ENCODE peak calls at places on chromosomes 2 and 18, in five cellular contexts. C is astrocyte, U is GM06990, O is PC-9, Z is NB4. W is an unnamed sample.

GRCh38 chr2:171688129-171688465 is 828 bp downstream of the DYNC1I2 start:
- DNase-seq in C (peak), O (no peak), Z (no peak), U (no peak), W (peak)

GRCh38 chr18:39799010-39799409 is 2156.0 kb upstream of the PIK3C3 start:
- DNase-seq in U (no peak), C (no peak), Z (no peak), O (no peak), W (peak)

GRCh38 chr2:129006901-129007300 is 688.2 kb upstream of the HS6ST1 start:
- DNase-seq in Z (no peak), U (no peak), C (no peak), O (no peak), W (no peak)

GRCh38 chr2:15603948-15604347 is 12.3 kb downstream of the DDX1 start:
- DNase-seq in Z (no peak), U (no peak), O (no peak), C (no peak), W (no peak)

GRCh38 chr2:10235099-10235908 is 67.4 kb upstream of the HPCAL1 start:
- DNase-seq in O (no peak), C (peak), Z (no peak), U (no peak), W (no peak)

GRCh38 chr2:88600038-88600465 is 27.2 kb downstream of the EIF2AK3 start:
- DNase-seq in C (peak), U (peak), O (peak), Z (peak), W (peak)

GRCh38 chr2:229836847-229837246 is 85.0 kb downstream of the TRIP12 start:
- DNase-seq in C (no peak), Z (no peak), U (no peak), O (no peak), W (no peak)

GRCh38 chr18:48468151-48468550 is 59.0 kb upstream of the ZBTB7C start:
- DNase-seq in U (no peak), O (peak), C (no peak), Z (no peak), W (no peak)

GRCh38 chr2:43070676-43071491 is 155.5 kb downstream of the ZFP36L2 start:
- DNase-seq in Z (no peak), U (no peak), C (no peak), O (peak), W (no peak)

GRCh38 chr2:88967844-88968243 is 276.4 kb downstream of the RPIA start:
- DNase-seq in U (no peak), O (no peak), Z (peak), C (no peak), W (no peak)

GRCh38 chr18:70293166-70293565 is 4.3 kb downstream of the SOCS6 start:
- DNase-seq in Z (no peak), C (no peak), O (no peak), U (no peak), W (no peak)

GRCh38 chr2:222160944-222161343 is 137.9 kb downstream of the PAX3 start:
- DNase-seq in C (no peak), O (no peak), U (no peak), Z (no peak), W (no peak)

GRCh38 chr18:62763101-62763521 is 47.8 kb downstream of the PHLPP1 start:
- DNase-seq in O (peak), C (no peak), Z (no peak), U (no peak), W (no peak)

GRCh38 chr2:175449616-175450015 is 268.1 kb upstream of the ATP5MC3 start:
- DNase-seq in Z (no peak), C (no peak), U (no peak), O (no peak), W (no peak)

GRCh38 chr2:32632089-32632488 is 4.2 kb downstream of the TTC27 start:
- DNase-seq in Z (peak), O (peak), C (peak), U (no peak), W (peak)

GRCh38 chr18:68861365-68861764 is 63.5 kb downstream of the CCDC102B start:
- DNase-seq in U (no peak), O (no peak), C (no peak), Z (no peak), W (no peak)

GRCh38 chr2:236717719-236718118 is 148.1 kb downstream of the ACKR3 start:
- DNase-seq in C (peak), Z (no peak), U (no peak), O (peak), W (no peak)

GRCh38 chr2:96239745-96240264 is 26.0 kb downstream of the TMEM127 start:
- DNase-seq in C (no peak), O (no peak), Z (no peak), U (no peak), W (no peak)

GRCh38 chr2:65554765-65555561 is 122.6 kb upstream of the SPRED2 start:
- DNase-seq in Z (peak), C (no peak), U (peak), O (peak), W (peak)

GRCh38 chr2:3179208-3179607 is 198.4 kb downstream of the EIPR1 start:
- DNase-seq in C (no peak), U (no peak), Z (peak), O (no peak), W (no peak)

GRCh38 chr2:240820607-240821428 is 799 bp upstream of the KIF1A start:
- DNase-seq in U (no peak), O (no peak), C (no peak), Z (no peak), W (no peak)

GRCh38 chr2:64952896-64953482 is 36.2 kb upstream of the SLC1A4 start:
- DNase-seq in O (peak), Z (no peak), C (peak), U (no peak), W (peak)

GRCh38 chr2:239238381-239238780 is 162.4 kb downstream of the HDAC4 start:
- DNase-seq in O (no peak), C (no peak), Z (no peak), U (no peak), W (no peak)

GRCh38 chr2:195407782-195408181 is 249.2 kb upstream of the SLC39A10 start:
- DNase-seq in C (peak), Z (peak), U (no peak), O (no peak), W (peak)

GRCh38 chr2:233210843-233211600 is 40.5 kb upstream of the ATG16L1 start:
- DNase-seq in U (no peak), Z (no peak), C (peak), O (peak), W (peak)

GRCh38 chr2:156464106-156464505 is 27.9 kb downstream of the GPD2 start:
- DNase-seq in U (no peak), O (no peak), Z (no peak), C (no peak), W (no peak)

GRCh38 chr2:18559941-18560796 is at the start of gene RDH14:
- DNase-seq in U (peak), O (peak), C (peak), Z (peak), W (peak)

GRCh38 chr2:85734942-85735608 is 18.7 kb upstream of the ATOH8 start:
- DNase-seq in U (no peak), Z (no peak), C (peak), O (no peak), W (no peak)

DNA sequence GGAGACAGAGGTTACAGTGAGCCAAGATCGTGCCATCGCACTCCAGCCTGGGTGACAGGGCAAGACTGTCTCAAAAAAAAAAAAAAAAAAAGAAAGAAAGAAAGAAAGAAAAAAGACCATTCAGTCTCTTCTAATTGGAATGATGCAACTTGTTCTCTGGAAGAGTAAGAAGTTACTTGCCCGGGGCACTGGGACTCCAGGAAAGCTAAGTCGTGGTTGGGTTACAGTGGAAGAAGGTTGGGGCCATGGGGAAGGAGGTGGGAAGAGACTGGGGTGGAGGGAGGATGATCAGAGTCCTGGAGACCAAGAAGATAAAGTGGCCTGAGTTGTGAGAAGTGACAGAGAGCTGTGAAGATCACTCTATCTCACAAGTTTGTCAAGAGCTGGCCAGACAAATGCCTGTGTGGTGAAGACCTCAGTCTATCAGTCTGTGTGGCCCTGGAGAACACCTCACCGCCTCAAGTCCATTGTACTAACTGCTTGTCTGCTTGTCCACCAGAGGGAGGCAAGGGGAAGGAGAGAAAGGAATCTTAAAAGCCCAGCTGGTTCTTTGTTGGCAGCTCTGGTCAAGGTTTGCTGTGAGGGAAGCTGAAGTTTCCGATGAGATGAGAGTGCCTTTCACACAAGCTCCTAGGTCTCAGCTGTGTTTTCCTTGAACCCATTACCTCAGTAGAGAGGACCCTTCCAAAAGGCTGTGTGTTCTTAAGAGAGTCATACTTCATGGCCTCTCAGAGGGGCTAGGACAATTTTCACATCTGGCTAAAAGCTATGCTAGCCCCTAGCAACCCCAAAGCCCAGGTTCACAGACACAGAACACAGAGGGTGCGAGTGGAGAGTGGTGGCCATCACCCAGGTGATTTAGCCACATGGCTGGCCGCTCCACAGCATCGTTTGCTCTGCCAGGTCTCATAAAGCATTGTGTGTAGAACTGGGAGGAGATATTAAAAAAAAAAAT is 72.0 kb upstream of the TMEM178A start:
- DNase-seq in Z (peak), U (no peak), O (no peak), C (peak), W (peak)
- TF ChIP-seq CTCF in Z (peak), U (peak), O (peak), C (peak), W (peak)

GRCh38 chr2:234981197-234982095 is 29.6 kb downstream of the SH3BP4 start:
- DNase-seq in C (peak), Z (no peak), O (peak), U (no peak), W (peak)
- TF ChIP-seq CTCF in C (no peak), Z (no peak), O (no peak), U (no peak), W (no peak)

GRCh38 chr2:215635788-215636139 is 199.9 kb upstream of the FN1 start:
- DNase-seq in O (peak), U (no peak), Z (no peak), C (peak), W (peak)
- TF ChIP-seq CTCF in O (no peak), U (no peak), Z (no peak), C (peak), W (peak)

DNA sequence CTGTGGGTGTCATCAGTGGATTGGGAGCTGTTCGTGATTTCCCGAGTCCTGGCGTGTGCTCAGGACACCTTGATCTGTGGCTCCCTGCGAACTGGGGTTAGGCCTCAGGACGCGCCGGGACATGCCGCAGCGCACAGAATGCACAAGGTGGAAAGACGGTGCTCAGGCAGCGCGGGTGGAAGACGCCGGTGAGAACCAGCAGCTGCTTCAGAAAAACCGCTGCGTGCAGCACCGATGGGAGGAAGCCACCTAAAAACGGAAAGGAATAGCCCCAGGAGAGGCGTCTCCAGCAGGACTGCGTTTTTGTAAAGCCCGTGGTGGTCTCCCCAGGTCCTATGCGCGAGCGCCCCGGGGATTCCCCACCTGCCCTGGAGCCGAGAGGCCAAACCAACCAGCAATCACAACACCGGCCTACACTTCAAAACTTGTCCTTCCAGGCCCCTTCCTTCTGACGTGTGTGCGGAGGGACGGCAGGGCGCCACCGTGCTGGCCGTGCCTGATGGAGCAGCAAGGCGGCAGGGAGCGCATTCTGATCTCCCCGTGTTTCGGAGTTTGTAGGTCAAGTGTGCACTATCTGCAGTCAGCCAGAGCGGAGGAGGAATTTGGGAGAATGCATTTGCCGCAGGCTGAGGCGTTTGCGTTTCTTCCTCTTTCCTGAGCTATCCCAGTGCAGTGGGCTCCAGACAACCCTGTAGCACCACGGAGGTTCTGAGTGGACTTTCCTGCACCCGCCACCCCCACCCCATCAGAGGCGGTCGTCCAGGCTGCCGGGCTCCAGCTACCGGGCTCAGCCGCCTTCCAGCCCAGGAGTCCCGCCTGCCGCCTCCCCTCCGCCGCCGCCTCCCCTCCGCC is 32.2 kb downstream of the RTP5 start:
- DNase-seq in C (no peak), O (peak), U (no peak), Z (no peak), W (no peak)
- TF ChIP-seq CTCF in C (no peak), O (no peak), U (no peak), Z (no peak), W (no peak)

GRCh38 chr2:201064797-201065329 is 6.6 kb downstream of the HYCC2 start:
- DNase-seq in Z (no peak), O (no peak), C (no peak), U (no peak), W (no peak)
- TF ChIP-seq CTCF in Z (no peak), O (no peak), C (no peak), U (no peak), W (no peak)

W was measured in HFFc6.